ENCODE peak calls at places on chromosome X, in nine cellular contexts. One of them, this sample, is unnamed.

GRCh38 chrX:22396408-22396807 is 123.7 kb downstream of the CBLL2 start:
- DNase-seq in activated gamma-delta T cell treated with Interleukin-2 at 50 U/mL for 16 hours: no peak
- DNase-seq in CD4-positive, alpha-beta T cell: no peak
- DNase-seq in GM10248: no peak
- DNase-seq in NCI-H2081 treated with DMSO at 0.1 percent for 48 hours: no peak
- DNase-seq in H1: no peak
- DNase-seq in activated CD4-positive, alpha-beta T cell treated with anti-CD3 and anti-CD28 coated beads, Interleukin-2, amount 10 ng/mL, durations not matched to agents 7 days and 5 days: no peak
- DNase-seq in right atrium auricular region: no peak
- DNase-seq in foreskin fibroblast: no peak
- DNase-seq in this sample: no peak

GRCh38 chrX:133549319-133549933 is 134.1 kb upstream of the GPC4 start:
- DNase-seq in activated gamma-delta T cell treated with Interleukin-2 at 50 U/mL for 16 hours: no peak
- DNase-seq in CD4-positive, alpha-beta T cell: no peak
- DNase-seq in GM10248: no peak
- DNase-seq in NCI-H2081 treated with DMSO at 0.1 percent for 48 hours: no peak
- DNase-seq in H1: no peak
- DNase-seq in activated CD4-positive, alpha-beta T cell treated with anti-CD3 and anti-CD28 coated beads, Interleukin-2, amount 10 ng/mL, durations not matched to agents 7 days and 5 days: no peak
- DNase-seq in right atrium auricular region: no peak
- DNase-seq in foreskin fibroblast: no peak
- DNase-seq in this sample: no peak

GRCh38 chrX:153941331-153942252 is 2.9 kb downstream of the RENBP start:
- DNase-seq in activated gamma-delta T cell treated with Interleukin-2 at 50 U/mL for 16 hours: no peak
- DNase-seq in CD4-positive, alpha-beta T cell: no peak
- DNase-seq in GM10248: no peak
- DNase-seq in NCI-H2081 treated with DMSO at 0.1 percent for 48 hours: no peak
- DNase-seq in H1: no peak
- DNase-seq in activated CD4-positive, alpha-beta T cell treated with anti-CD3 and anti-CD28 coated beads, Interleukin-2, amount 10 ng/mL, durations not matched to agents 7 days and 5 days: no peak
- DNase-seq in right atrium auricular region: no peak
- DNase-seq in foreskin fibroblast: no peak
- DNase-seq in this sample: no peak

GRCh38 chrX:74178536-74178935 is 125.4 kb upstream of the ZCCHC13 start:
- DNase-seq in activated gamma-delta T cell treated with Interleukin-2 at 50 U/mL for 16 hours: no peak
- DNase-seq in CD4-positive, alpha-beta T cell: no peak
- DNase-seq in GM10248: no peak
- DNase-seq in NCI-H2081 treated with DMSO at 0.1 percent for 48 hours: no peak
- DNase-seq in H1: peak
- DNase-seq in activated CD4-positive, alpha-beta T cell treated with anti-CD3 and anti-CD28 coated beads, Interleukin-2, amount 10 ng/mL, durations not matched to agents 7 days and 5 days: no peak
- DNase-seq in right atrium auricular region: no peak
- DNase-seq in foreskin fibroblast: no peak
- DNase-seq in this sample: no peak

GRCh38 chrX:34223574-34223973 is 91.5 kb upstream of the FAM47A start:
- DNase-seq in activated gamma-delta T cell treated with Interleukin-2 at 50 U/mL for 16 hours: no peak
- DNase-seq in CD4-positive, alpha-beta T cell: no peak
- DNase-seq in GM10248: no peak
- DNase-seq in NCI-H2081 treated with DMSO at 0.1 percent for 48 hours: no peak
- DNase-seq in H1: no peak
- DNase-seq in activated CD4-positive, alpha-beta T cell treated with anti-CD3 and anti-CD28 coated beads, Interleukin-2, amount 10 ng/mL, durations not matched to agents 7 days and 5 days: no peak
- DNase-seq in right atrium auricular region: no peak
- DNase-seq in foreskin fibroblast: no peak
- DNase-seq in this sample: no peak

GRCh38 chrX:153884136-153885076 is 1.6 kb downstream of the L1CAM start:
- DNase-seq in activated gamma-delta T cell treated with Interleukin-2 at 50 U/mL for 16 hours: no peak
- DNase-seq in CD4-positive, alpha-beta T cell: no peak
- DNase-seq in GM10248: no peak
- DNase-seq in NCI-H2081 treated with DMSO at 0.1 percent for 48 hours: no peak
- DNase-seq in H1: no peak
- DNase-seq in activated CD4-positive, alpha-beta T cell treated with anti-CD3 and anti-CD28 coated beads, Interleukin-2, amount 10 ng/mL, durations not matched to agents 7 days and 5 days: no peak
- DNase-seq in right atrium auricular region: no peak
- DNase-seq in foreskin fibroblast: no peak
- DNase-seq in this sample: peak

GRCh38 chrX:17596051-17596450 is 141.2 kb upstream of the SCML1 start:
- DNase-seq in activated gamma-delta T cell treated with Interleukin-2 at 50 U/mL for 16 hours: no peak
- DNase-seq in CD4-positive, alpha-beta T cell: no peak
- DNase-seq in GM10248: no peak
- DNase-seq in NCI-H2081 treated with DMSO at 0.1 percent for 48 hours: no peak
- DNase-seq in H1: no peak
- DNase-seq in activated CD4-positive, alpha-beta T cell treated with anti-CD3 and anti-CD28 coated beads, Interleukin-2, amount 10 ng/mL, durations not matched to agents 7 days and 5 days: no peak
- DNase-seq in right atrium auricular region: no peak
- DNase-seq in foreskin fibroblast: no peak
- DNase-seq in this sample: no peak

GRCh38 chrX:17459596-17459995 is 84.6 kb downstream of the NHS start:
- DNase-seq in activated gamma-delta T cell treated with Interleukin-2 at 50 U/mL for 16 hours: no peak
- DNase-seq in CD4-positive, alpha-beta T cell: no peak
- DNase-seq in GM10248: no peak
- DNase-seq in NCI-H2081 treated with DMSO at 0.1 percent for 48 hours: no peak
- DNase-seq in H1: no peak
- DNase-seq in activated CD4-positive, alpha-beta T cell treated with anti-CD3 and anti-CD28 coated beads, Interleukin-2, amount 10 ng/mL, durations not matched to agents 7 days and 5 days: no peak
- DNase-seq in right atrium auricular region: no peak
- DNase-seq in foreskin fibroblast: peak
- DNase-seq in this sample: no peak

GRCh38 chrX:41799661-41800060 is 75.7 kb downstream of the GPR82 start:
- DNase-seq in activated gamma-delta T cell treated with Interleukin-2 at 50 U/mL for 16 hours: no peak
- DNase-seq in CD4-positive, alpha-beta T cell: no peak
- DNase-seq in GM10248: no peak
- DNase-seq in NCI-H2081 treated with DMSO at 0.1 percent for 48 hours: no peak
- DNase-seq in H1: no peak
- DNase-seq in activated CD4-positive, alpha-beta T cell treated with anti-CD3 and anti-CD28 coated beads, Interleukin-2, amount 10 ng/mL, durations not matched to agents 7 days and 5 days: no peak
- DNase-seq in right atrium auricular region: no peak
- DNase-seq in foreskin fibroblast: no peak
- DNase-seq in this sample: no peak

GRCh38 chrX:149365061-149365460 is 140.0 kb downstream of the IDS start:
- DNase-seq in activated gamma-delta T cell treated with Interleukin-2 at 50 U/mL for 16 hours: no peak
- DNase-seq in CD4-positive, alpha-beta T cell: no peak
- DNase-seq in GM10248: no peak
- DNase-seq in NCI-H2081 treated with DMSO at 0.1 percent for 48 hours: no peak
- DNase-seq in H1: no peak
- DNase-seq in activated CD4-positive, alpha-beta T cell treated with anti-CD3 and anti-CD28 coated beads, Interleukin-2, amount 10 ng/mL, durations not matched to agents 7 days and 5 days: no peak
- DNase-seq in right atrium auricular region: no peak
- DNase-seq in foreskin fibroblast: no peak
- DNase-seq in this sample: no peak

GRCh38 chrX:67781132-67781531 is 237.3 kb downstream of the AR start:
- DNase-seq in activated gamma-delta T cell treated with Interleukin-2 at 50 U/mL for 16 hours: no peak
- DNase-seq in CD4-positive, alpha-beta T cell: no peak
- DNase-seq in GM10248: no peak
- DNase-seq in NCI-H2081 treated with DMSO at 0.1 percent for 48 hours: no peak
- DNase-seq in H1: no peak
- DNase-seq in activated CD4-positive, alpha-beta T cell treated with anti-CD3 and anti-CD28 coated beads, Interleukin-2, amount 10 ng/mL, durations not matched to agents 7 days and 5 days: no peak
- DNase-seq in right atrium auricular region: no peak
- DNase-seq in foreskin fibroblast: peak
- DNase-seq in this sample: no peak

GRCh38 chrX:23901805-23902204 is 5.9 kb downstream of the APOO start:
- DNase-seq in activated gamma-delta T cell treated with Interleukin-2 at 50 U/mL for 16 hours: peak
- DNase-seq in CD4-positive, alpha-beta T cell: no peak
- DNase-seq in GM10248: peak
- DNase-seq in NCI-H2081 treated with DMSO at 0.1 percent for 48 hours: no peak
- DNase-seq in H1: no peak
- DNase-seq in activated CD4-positive, alpha-beta T cell treated with anti-CD3 and anti-CD28 coated beads, Interleukin-2, amount 10 ng/mL, durations not matched to agents 7 days and 5 days: peak
- DNase-seq in right atrium auricular region: no peak
- DNase-seq in foreskin fibroblast: peak
- DNase-seq in this sample: peak

GRCh38 chrX:134010690-134011089 is 25.3 kb upstream of the GPC3 start:
- DNase-seq in activated gamma-delta T cell treated with Interleukin-2 at 50 U/mL for 16 hours: no peak
- DNase-seq in CD4-positive, alpha-beta T cell: no peak
- DNase-seq in GM10248: no peak
- DNase-seq in NCI-H2081 treated with DMSO at 0.1 percent for 48 hours: no peak
- DNase-seq in H1: no peak
- DNase-seq in activated CD4-positive, alpha-beta T cell treated with anti-CD3 and anti-CD28 coated beads, Interleukin-2, amount 10 ng/mL, durations not matched to agents 7 days and 5 days: no peak
- DNase-seq in right atrium auricular region: no peak
- DNase-seq in foreskin fibroblast: no peak
- DNase-seq in this sample: no peak

This sample was measured in GM06990.